ENCODE peak calls at places on chromosomes 16 and 17, in four cellular contexts. One of them, this sample, is unnamed.

GRCh38 chr17:40320771-40321501 is 12.0 kb downstream of the RARA start:
- DNase-seq in EL: no peak
- DNase-seq in CD8-positive, alpha-beta memory T cell: peak; percentile 63
- DNase-seq in prostate gland: no peak
- DNase-seq in this sample: no peak

GRCh38 chr16:59192551-59193199 is 458.6 kb upstream of the GOT2 start:
- DNase-seq in EL: peak; percentile 49
- DNase-seq in CD8-positive, alpha-beta memory T cell: no peak
- DNase-seq in prostate gland: no peak
- DNase-seq in this sample: no peak

GRCh38 chr17:17165666-17166308 is 40.3 kb downstream of the PLD6 start:
- DNase-seq in EL: no peak
- DNase-seq in CD8-positive, alpha-beta memory T cell: no peak
- DNase-seq in prostate gland: no peak
- DNase-seq in this sample: no peak

GRCh38 chr17:76969598-76970172 is 101.5 kb downstream of the MGAT5B start:
- DNase-seq in EL: peak; percentile 35
- DNase-seq in CD8-positive, alpha-beta memory T cell: no peak
- DNase-seq in prostate gland: no peak
- DNase-seq in this sample: no peak

GRCh38 chr16:66328282-66328681 is 38.2 kb upstream of the CDH5 start:
- DNase-seq in EL: no peak
- DNase-seq in CD8-positive, alpha-beta memory T cell: no peak
- DNase-seq in prostate gland: no peak
- DNase-seq in this sample: no peak

GRCh38 chr17:7179317-7180254 is at the start of gene ASGR1:
- DNase-seq in EL: no peak
- DNase-seq in CD8-positive, alpha-beta memory T cell: no peak
- DNase-seq in prostate gland: no peak
- DNase-seq in this sample: no peak

GRCh38 chr17:42618442-42619150 is 9.1 kb downstream of the TUBG1 start:
- DNase-seq in EL: peak; percentile 20
- DNase-seq in CD8-positive, alpha-beta memory T cell: no peak
- DNase-seq in prostate gland: peak; percentile 63
- DNase-seq in this sample: no peak

GRCh38 chr17:17900615-17901520 is 64.1 kb upstream of the SREBF1 start:
- DNase-seq in EL: peak; percentile 99
- DNase-seq in CD8-positive, alpha-beta memory T cell: no peak
- DNase-seq in prostate gland: peak; percentile 85
- DNase-seq in this sample: no peak

GRCh38 chr17:81039854-81040758 is 5.2 kb downstream of the BAIAP2 start:
- DNase-seq in EL: peak; percentile 84
- DNase-seq in CD8-positive, alpha-beta memory T cell: no peak
- DNase-seq in prostate gland: no peak
- DNase-seq in this sample: no peak

GRCh38 chr16:84718-85452 is 6.9 kb downstream of the MPG start:
- DNase-seq in EL: peak; percentile 96
- DNase-seq in CD8-positive, alpha-beta memory T cell: peak; percentile 19
- DNase-seq in prostate gland: no peak
- DNase-seq in this sample: no peak

GRCh38 chr17:9233761-9234160 is 212.5 kb downstream of the NTN1 start:
- DNase-seq in EL: no peak
- DNase-seq in CD8-positive, alpha-beta memory T cell: no peak
- DNase-seq in prostate gland: no peak
- DNase-seq in this sample: no peak

GRCh38 chr16:74608944-74609343 is 2.0 kb upstream of the GLG1 start:
- DNase-seq in EL: no peak
- DNase-seq in CD8-positive, alpha-beta memory T cell: peak; percentile 49
- DNase-seq in prostate gland: no peak
- DNase-seq in this sample: peak; percentile 29

GRCh38 chr17:50421308-50422031 is 4.5 kb upstream of the ACSF2 start:
- DNase-seq in EL: peak; percentile 24
- DNase-seq in CD8-positive, alpha-beta memory T cell: peak; percentile 5
- DNase-seq in prostate gland: no peak
- DNase-seq in this sample: peak; percentile 38

GRCh38 chr17:32936894-32937500 is 9.0 kb downstream of the TMEM98 start:
- DNase-seq in EL: peak; percentile 67
- DNase-seq in CD8-positive, alpha-beta memory T cell: peak; percentile 36
- DNase-seq in prostate gland: peak; percentile 72
- DNase-seq in this sample: peak; percentile 44

GRCh38 chr17:2101448-2102257 is 46.8 kb downstream of the HIC1 start:
- DNase-seq in EL: no peak
- DNase-seq in CD8-positive, alpha-beta memory T cell: peak; percentile 31
- DNase-seq in prostate gland: peak; percentile 91
- DNase-seq in this sample: peak; percentile 29

GRCh38 chr17:72120878-72121163 is at the start of gene SOX9:
- DNase-seq in EL: peak; percentile 96
- DNase-seq in CD8-positive, alpha-beta memory T cell: no peak
- DNase-seq in prostate gland: peak; percentile 97
- DNase-seq in this sample: no peak

GRCh38 chr17:56319531-56319930 is 166.3 kb downstream of the ANKFN1 start:
- DNase-seq in EL: peak; percentile 76
- DNase-seq in CD8-positive, alpha-beta memory T cell: no peak
- DNase-seq in prostate gland: peak; percentile 10
- DNase-seq in this sample: peak; percentile 46

GRCh38 chr17:75876190-75876937 is 2.0 kb downstream of the TRIM47 start:
- DNase-seq in EL: no peak
- DNase-seq in CD8-positive, alpha-beta memory T cell: peak; percentile 76
- DNase-seq in prostate gland: no peak
- DNase-seq in this sample: peak; percentile 73

GRCh38 chr17:72270530-72270929 is 149.7 kb downstream of the SOX9 start:
- DNase-seq in EL: peak; percentile 79
- DNase-seq in CD8-positive, alpha-beta memory T cell: no peak
- DNase-seq in prostate gland: peak; percentile 64
- DNase-seq in this sample: no peak

GRCh38 chr16:89268987-89269735 is 51.7 kb downstream of the ZNF778 start:
- DNase-seq in EL: peak; percentile 61
- DNase-seq in CD8-positive, alpha-beta memory T cell: no peak
- DNase-seq in prostate gland: no peak
- DNase-seq in this sample: no peak

GRCh38 chr17:2776589-2777241 is 19.5 kb upstream of the RAP1GAP2 start:
- DNase-seq in EL: no peak
- DNase-seq in CD8-positive, alpha-beta memory T cell: no peak
- DNase-seq in prostate gland: no peak
- DNase-seq in this sample: no peak

GRCh38 chr16:55370762-55371482 is 46.9 kb downstream of the IRX6 start:
- DNase-seq in EL: no peak
- DNase-seq in CD8-positive, alpha-beta memory T cell: no peak
- DNase-seq in prostate gland: peak; percentile 60
- DNase-seq in this sample: peak; percentile 7

GRCh38 chr17:82838386-82839063 is 1.3 kb downstream of the ZNF750 start:
- DNase-seq in EL: peak; percentile 24
- DNase-seq in CD8-positive, alpha-beta memory T cell: no peak
- DNase-seq in prostate gland: peak; percentile 84
- DNase-seq in this sample: no peak

GRCh38 chr17:31841850-31842415 is 17.1 kb downstream of the COPRS start:
- DNase-seq in EL: no peak
- DNase-seq in CD8-positive, alpha-beta memory T cell: no peak
- DNase-seq in prostate gland: no peak
- DNase-seq in this sample: no peak

GRCh38 chr16:65760874-65761273 is 605.6 kb upstream of the CDH5 start:
- DNase-seq in EL: no peak
- DNase-seq in CD8-positive, alpha-beta memory T cell: no peak
- DNase-seq in prostate gland: no peak
- DNase-seq in this sample: no peak

GRCh38 chr17:9258115-9259020 is 237.1 kb downstream of the NTN1 start:
- DNase-seq in EL: no peak
- DNase-seq in CD8-positive, alpha-beta memory T cell: no peak
- DNase-seq in prostate gland: no peak
- DNase-seq in this sample: no peak

GRCh38 chr17:1506649-1507254 is 9.7 kb downstream of the INPP5K start:
- DNase-seq in EL: no peak
- DNase-seq in CD8-positive, alpha-beta memory T cell: no peak
- DNase-seq in prostate gland: no peak
- DNase-seq in this sample: no peak